ENCODE peak calls at places on chromosomes 12 and 14, in five cellular contexts. A, Y, L, O and J are unnamed samples.

GRCh38 chr14:91892918-91893527 is 25.7 kb upstream of the TC2N start:
- DNase-seq in A (peak), Y (peak), L (peak), O (no peak), J (peak)

GRCh38 chr12:119835068-119835467 is 42.1 kb downstream of the CIT start:
- DNase-seq in A (no peak), Y (no peak), L (peak), O (no peak), J (no peak)

GRCh38 chr12:107320031-107320928 is 226.9 kb upstream of the CRY1 start:
- DNase-seq in A (no peak), Y (no peak), L (peak), O (no peak), J (peak)

GRCh38 chr14:60757617-60758016 is 23.1 kb downstream of the MNAT1 start:
- DNase-seq in A (no peak), Y (no peak), L (no peak), O (no peak), J (no peak)

GRCh38 chr12:131855521-131856142 is 27.4 kb downstream of the MMP17 start:
- DNase-seq in A (no peak), Y (no peak), L (no peak), O (no peak), J (peak)

GRCh38 chr14:99537399-99537798 is 56.2 kb downstream of the CCNK start:
- DNase-seq in A (no peak), Y (no peak), L (peak), O (no peak), J (no peak)

GRCh38 chr12:102659200-102659911 is 179.0 kb upstream of the IGF1 start:
- DNase-seq in A (no peak), Y (no peak), L (no peak), O (no peak), J (no peak)

GRCh38 chr14:104112113-104112505 is 26.3 kb upstream of the KIF26A start:
- DNase-seq in A (no peak), Y (no peak), L (no peak), O (no peak), J (peak)

GRCh38 chr12:120352117-120352516 is 16.8 kb downstream of the MSI1 start:
- DNase-seq in A (no peak), Y (no peak), L (no peak), O (no peak), J (no peak)

GRCh38 chr14:64218344-64219240 is 75.6 kb downstream of the ESR2 start:
- DNase-seq in A (no peak), Y (no peak), L (no peak), O (no peak), J (no peak)

GRCh38 chr14:29227631-29228030 is 461.0 kb downstream of the FOXG1 start:
- DNase-seq in A (no peak), Y (no peak), L (no peak), O (no peak), J (no peak)

GRCh38 chr12:111546758-111547383 is 52.2 kb downstream of the ATXN2 start:
- DNase-seq in A (no peak), Y (no peak), L (no peak), O (no peak), J (no peak)

GRCh38 chr14:42323426-42323825 is 716.8 kb downstream of the LRFN5 start:
- DNase-seq in A (no peak), Y (no peak), L (no peak), O (no peak), J (no peak)

GRCh38 chr12:93727911-93728310 is 50.7 kb downstream of the CRADD start:
- DNase-seq in A (no peak), Y (no peak), L (no peak), O (no peak), J (no peak)

GRCh38 chr12:7915911-7916403 is 20.0 kb downstream of the SLC2A3 start:
- DNase-seq in A (no peak), Y (no peak), L (peak), O (no peak), J (no peak)

GRCh38 chr12:91139981-91140659 is 28.8 kb upstream of the LUM start:
- DNase-seq in A (no peak), Y (no peak), L (no peak), O (no peak), J (no peak)

GRCh38 chr14:55446127-55446736 is 5.8 kb upstream of the TBPL2 start:
- DNase-seq in A (peak), Y (peak), L (peak), O (peak), J (no peak)

GRCh38 chr12:95637471-95638155 is 86.3 kb upstream of the USP44 start:
- DNase-seq in A (no peak), Y (no peak), L (no peak), O (no peak), J (no peak)

GRCh38 chr14:88961214-88961613 is 136.8 kb downstream of the TTC8 start:
- DNase-seq in A (no peak), Y (no peak), L (no peak), O (no peak), J (no peak)

GRCh38 chr14:36227344-36227743 is 50.8 kb upstream of the PTCSC3 start:
- DNase-seq in A (no peak), Y (no peak), L (no peak), O (no peak), J (no peak)

GRCh38 chr12:34599530-34600513 is 577.5 kb downstream of the ALG10 start:
- DNase-seq in A (no peak), Y (no peak), L (no peak), O (no peak), J (peak)

GRCh38 chr12:1695836-1696670 is 5.2 kb downstream of the ADIPOR2 start:
- DNase-seq in A (no peak), Y (no peak), L (no peak), O (no peak), J (no peak)

GRCh38 chr14:49975286-49975685 is 82.4 kb downstream of the ARF6 start:
- DNase-seq in A (no peak), Y (no peak), L (no peak), O (no peak), J (no peak)

GRCh38 chr12:98646165-98646764 is 1.2 kb downstream of the APAF1 start:
- DNase-seq in A (peak), Y (no peak), L (no peak), O (no peak), J (no peak)

GRCh38 chr12:102343361-102344121 is 136.8 kb downstream of the IGF1 start:
- DNase-seq in A (no peak), Y (no peak), L (peak), O (no peak), J (no peak)

GRCh38 chr12:3014641-3015040 is 55.4 kb downstream of the TEAD4 start:
- DNase-seq in A (no peak), Y (no peak), L (no peak), O (no peak), J (peak)

GRCh38 chr12:23771230-23771949 is 178.1 kb downstream of the SOX5 start:
- DNase-seq in A (no peak), Y (no peak), L (no peak), O (peak), J (no peak)